ENCODE peak calls at places on chromosomes 6 and 20, in seven cellular contexts. Z is A549, X is right atrium auricular region, M is pancreas, Y is adrenal gland, S is PC-3, E is stomach. G is an unnamed sample.
A peak's percentile ranks its signal among the peaks of the same experiment; 100 is the strongest.

GRCh38 chr6:28068067-28068466 is 12.3 kb upstream of the ZNF165 start:
- DNase-seq in Z (no peak), X (no peak), M (no peak), Y (no peak), S (no peak), E (no peak), G (no peak)

GRCh38 chr6:20325641-20326421 is 75.8 kb upstream of the E2F3 start:
- DNase-seq in Z (no peak), X (no peak), M (no peak), Y (no peak), S (no peak), E (no peak), G (no peak)

GRCh38 chr6:27374824-27375612 is 13.5 kb upstream of the ZNF391 start:
- DNase-seq in Z (no peak), X (peak; percentile 69), M (peak; percentile 80), Y (peak; percentile 79), S (peak; percentile 89), E (peak; percentile 84), G (no peak)

GRCh38 chr6:25449774-25450173 is 170.6 kb downstream of the CARMIL1 start:
- DNase-seq in Z (no peak), X (no peak), M (no peak), Y (no peak), S (no peak), E (no peak), G (no peak)

GRCh38 chr20:50187403-50188051 is 3.1 kb upstream of the CEBPB start:
- DNase-seq in Z (peak; percentile 88), X (peak; percentile 68), M (no peak), Y (peak; percentile 56), S (peak; percentile 48), E (no peak), G (no peak)

GRCh38 chr20:49185071-49185757 is 2.9 kb downstream of the STAU1 start:
- DNase-seq in Z (no peak), X (no peak), M (no peak), Y (no peak), S (no peak), E (no peak), G (no peak)

GRCh38 chr6:12748411-12748810 is 31.8 kb downstream of the PHACTR1 start:
- DNase-seq in Z (no peak), X (no peak), M (no peak), Y (no peak), S (no peak), E (no peak), G (no peak)

GRCh38 chr6:161830866-161831600 is 557.2 kb upstream of the AGPAT4 start:
- DNase-seq in Z (no peak), X (no peak), M (no peak), Y (no peak), S (no peak), E (no peak), G (no peak)

GRCh38 chr6:32081168-32081624 is 27.9 kb downstream of the TNXB start:
- DNase-seq in Z (no peak), X (peak; percentile 87), M (peak; percentile 10), Y (peak; percentile 89), S (peak; percentile 74), E (no peak), G (no peak)

GRCh38 chr20:33819456-33819855 is 8.3 kb downstream of the CHMP4B start:
- DNase-seq in Z (no peak), X (no peak), M (no peak), Y (no peak), S (no peak), E (no peak), G (no peak)

GRCh38 chr20:57220187-57221165 is 46.0 kb downstream of the BMP7 start:
- DNase-seq in Z (no peak), X (no peak), M (no peak), Y (no peak), S (no peak), E (no peak), G (no peak)

GRCh38 chr20:49286689-49287551 is 9.1 kb upstream of the ZNFX1 start:
- DNase-seq in Z (peak; percentile 80), X (no peak), M (no peak), Y (no peak), S (peak; percentile 50), E (no peak), G (no peak)

GRCh38 chr6:22113046-22113766 is 183.6 kb downstream of the PRL start:
- DNase-seq in Z (peak; percentile 97), X (peak; percentile 86), M (no peak), Y (peak; percentile 81), S (peak; percentile 98), E (no peak), G (no peak)

GRCh38 chr6:54617730-54618129 is 228.8 kb upstream of the FAM83B start:
- DNase-seq in Z (peak; percentile 9), X (no peak), M (no peak), Y (no peak), S (peak; percentile 63), E (no peak), G (no peak)

GRCh38 chr20:51411867-51412266 is 130.7 kb downstream of the NFATC2 start:
- DNase-seq in Z (no peak), X (no peak), M (no peak), Y (no peak), S (no peak), E (no peak), G (no peak)

GRCh38 chr20:49724637-49725606 is 11.2 kb upstream of the B4GALT5 start:
- DNase-seq in Z (no peak), X (peak; percentile 66), M (peak; percentile 49), Y (peak; percentile 62), S (peak; percentile 38), E (no peak), G (no peak)

GRCh38 chr6:16243055-16243454 is 4.7 kb downstream of the GMPR start:
- DNase-seq in Z (no peak), X (no peak), M (no peak), Y (no peak), S (peak; percentile 94), E (peak; percentile 41), G (no peak)

DNA sequence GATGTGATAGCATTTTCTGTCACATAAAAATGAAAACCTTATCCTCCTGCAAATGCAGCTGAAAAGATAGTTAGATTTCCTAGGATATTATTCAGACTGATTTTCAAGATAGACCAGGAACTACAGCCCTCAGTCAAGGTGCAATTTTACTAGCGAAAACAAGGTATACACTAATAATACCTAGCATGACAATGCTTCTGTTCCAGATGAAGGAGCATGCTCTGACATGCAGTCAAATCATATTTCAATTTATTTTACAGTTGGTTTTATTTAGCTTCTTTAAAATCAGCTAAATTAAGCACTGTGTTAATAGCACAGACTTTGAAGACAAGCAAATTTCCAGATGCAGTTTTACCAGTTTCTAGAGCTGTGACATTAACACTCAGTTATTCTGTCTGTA is 14.2 kb upstream of the TNFAIP3 start:
- DNase-seq in Z (no peak), X (no peak), M (no peak), Y (no peak), S (no peak), E (no peak), G (peak; percentile 70)
- H3K4me1 ChIP-seq in Z (peaks cover 5% of the 10 kb centered on the region), X (no peaks in the 10 kb centered on the region), M (no peaks in the 10 kb centered on the region), Y (peaks cover 10% of the 10 kb centered on the region), S (peaks cover 32% of the 10 kb centered on the region), E (no peaks in the 10 kb centered on the region), G (peaks cover 46% of the 10 kb centered on the region)

DNA sequence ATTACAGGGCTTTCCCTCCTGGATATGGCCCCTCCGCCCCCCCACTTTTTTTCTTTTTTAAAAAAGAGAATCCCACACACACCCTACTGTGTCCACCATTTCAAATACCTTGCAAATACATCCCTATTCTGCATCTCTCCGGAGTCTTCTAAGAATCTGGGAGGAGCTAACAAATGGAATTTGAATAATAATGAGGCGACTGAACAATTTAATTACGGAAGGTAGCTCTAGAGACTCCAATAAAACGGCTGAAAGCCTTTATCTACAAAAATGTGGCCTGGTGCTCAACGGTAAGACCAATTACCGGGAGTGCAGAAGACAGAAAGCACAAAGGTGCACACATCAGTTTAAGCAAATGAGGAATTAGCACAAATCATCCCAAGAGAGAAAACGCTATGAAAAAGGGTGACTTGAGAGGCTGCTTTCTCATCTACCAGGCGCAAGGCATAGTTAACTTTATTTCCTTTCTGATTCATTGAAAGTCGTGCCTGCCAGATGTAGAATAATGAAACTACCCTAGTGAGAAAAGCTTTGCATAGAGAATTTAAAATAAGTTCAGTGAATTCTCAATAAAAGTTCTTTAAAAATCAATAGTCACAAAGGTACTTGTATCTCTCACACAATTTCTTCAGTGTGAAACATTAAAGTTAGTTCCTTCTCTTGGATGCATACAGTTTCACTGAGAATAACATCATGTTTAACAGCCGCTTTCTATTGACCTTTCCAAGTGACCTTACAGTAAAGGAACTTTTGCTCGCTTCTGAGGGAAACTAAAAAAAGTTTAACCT is 1.6 kb downstream of the RRAGD start:
- DNase-seq in Z (no peak), X (no peak), M (no peak), Y (no peak), S (no peak), E (no peak), G (peak; percentile 93)
- H3K9me3 ChIP-seq in Z (no peaks in the 10 kb centered on the region), X (no peaks in the 10 kb centered on the region), M (no peaks in the 10 kb centered on the region), Y (no peaks in the 10 kb centered on the region), S (no peaks in the 10 kb centered on the region), E (no peaks in the 10 kb centered on the region), G (no peaks in the 10 kb centered on the region)

DNA sequence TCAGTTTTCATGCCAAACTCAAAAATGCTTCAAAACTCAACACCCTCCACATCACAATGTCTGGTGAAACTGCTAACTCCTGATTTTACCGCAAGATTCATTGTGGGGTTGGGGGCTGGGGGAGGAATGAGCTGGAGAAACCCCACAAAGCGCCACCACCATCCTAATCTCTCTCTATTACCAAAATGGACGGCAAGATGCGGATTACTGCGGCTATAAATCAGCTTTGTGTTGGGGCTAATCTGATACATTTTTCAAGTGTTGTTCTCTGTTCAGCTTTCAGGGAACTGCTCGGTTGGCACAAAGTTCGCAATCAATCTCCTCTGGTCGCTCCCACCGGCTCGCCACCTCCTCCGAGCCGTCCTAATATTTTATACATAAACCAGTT is 83.7 kb downstream of the TMEM242 start:
- DNase-seq in Z (no peak), X (no peak), M (no peak), Y (no peak), S (no peak), E (no peak), G (no peak)
- H3K27ac ChIP-seq in Z (no peak overlapping the region), X (peak overlapping the region; percentile 60), M (peak overlapping the region; percentile 80), Y (no peak overlapping the region), S (no peak overlapping the region), E (no peak overlapping the region), G (no peak overlapping the region)

GRCh38 chr6:41571066-41571780 is 25.0 kb downstream of the FOXP4 start:
- DNase-seq in Z (no peak), X (no peak), M (no peak), Y (no peak), S (no peak), E (no peak), G (no peak)

GRCh38 chr6:41575598-41575997 is 29.4 kb downstream of the FOXP4 start:
- DNase-seq in Z (no peak), X (no peak), M (no peak), Y (no peak), S (no peak), E (no peak), G (no peak)

GRCh38 chr6:41572613-41573012 is 26.4 kb downstream of the FOXP4 start:
- DNase-seq in Z (no peak), X (no peak), M (no peak), Y (no peak), S (no peak), E (no peak), G (no peak)

GRCh38 chr6:41574002-41574401 is 27.8 kb downstream of the FOXP4 start:
- DNase-seq in Z (no peak), X (no peak), M (no peak), Y (no peak), S (no peak), E (no peak), G (no peak)

DNA sequence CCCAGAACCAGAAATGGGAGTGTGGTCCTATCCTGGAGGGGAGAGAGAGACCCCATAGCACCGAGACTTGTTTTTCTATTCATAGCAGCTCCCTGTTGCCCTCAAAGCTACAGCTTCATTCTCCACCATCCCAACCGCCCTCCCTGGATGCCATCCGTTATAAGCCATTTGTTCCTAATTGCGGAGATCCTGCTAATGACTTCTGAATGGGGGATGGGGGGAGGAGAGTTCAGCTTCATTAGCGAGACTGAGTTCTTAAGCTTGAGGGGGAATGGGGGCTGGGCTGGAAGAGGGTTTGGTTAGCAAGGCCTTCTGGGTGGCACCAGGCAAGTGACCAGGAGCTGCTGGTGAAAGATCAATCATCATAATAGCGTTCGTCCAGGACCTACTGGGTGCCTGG is 27.1 kb downstream of the FOXP4 start:
- DNase-seq in Z (no peak), X (no peak), M (no peak), Y (no peak), S (no peak), E (no peak), G (no peak)
- H3K4me1 ChIP-seq in Z (peaks cover 55% of the 10 kb centered on the region), X (peaks cover 57% of the 10 kb centered on the region), M (peaks cover 47% of the 10 kb centered on the region), Y (peaks cover 21% of the 10 kb centered on the region), S (peaks cover 14% of the 10 kb centered on the region), E (peaks cover 16% of the 10 kb centered on the region), G (peaks cover 46% of the 10 kb centered on the region)

G was measured in Karpas-422.